ENCODE peak calls at places on chromosome 2, in four cellular contexts. W is tibial nerve, F is transverse colon, M is H1. U is an unnamed sample.

GRCh38 chr2:140786585-140786984 is 1344.2 kb downstream of the LRP1B start:
- DNase-seq in M (no peak), F (no peak), W (no peak), U (no peak)

GRCh38 chr2:8848328-8849100 is 11.1 kb upstream of the KIDINS220 start:
- DNase-seq in M (no peak), F (no peak), W (no peak), U (no peak)

GRCh38 chr2:20421988-20422678 is 24.7 kb upstream of the RHOB start:
- DNase-seq in M (no peak), W (peak; percentile 82), F (peak; percentile 80), U (peak; percentile 83)

GRCh38 chr2:162828545-162828944 is 10.0 kb downstream of the KCNH7 start:
- DNase-seq in M (no peak), W (no peak), F (no peak), U (no peak)

GRCh38 chr2:235937092-235937491 is 231.1 kb downstream of the GBX2 start:
- DNase-seq in M (no peak), F (no peak), W (no peak), U (no peak)

GRCh38 chr2:233498126-233498525 is 68.5 kb downstream of the USP40 start:
- DNase-seq in M (no peak), F (no peak), W (no peak), U (no peak)

GRCh38 chr2:47309472-47309951 is 93.4 kb upstream of the MSH2 start:
- DNase-seq in F (peak; percentile 54), W (no peak), M (no peak), U (no peak)

GRCh38 chr2:46032996-46033395 is 264.2 kb upstream of the EPAS1 start:
- DNase-seq in W (no peak), M (no peak), F (no peak), U (no peak)

GRCh38 chr2:36912692-36913091 is 53.6 kb downstream of the STRN start:
- DNase-seq in F (no peak), W (no peak), M (no peak), U (no peak)

GRCh38 chr2:207188601-207189000 is 22.9 kb upstream of the KLF7 start:
- DNase-seq in M (no peak), F (no peak), W (no peak), U (no peak)

GRCh38 chr2:158481116-158481515 is 24.4 kb downstream of the PKP4 start:
- DNase-seq in M (no peak), W (no peak), F (no peak), U (no peak)

GRCh38 chr2:200800458-200800857 is 11.3 kb upstream of the BZW1 start:
- DNase-seq in F (no peak), W (no peak), M (no peak), U (no peak)

GRCh38 chr2:28068098-28068497 is 177.6 kb downstream of the BABAM2 start:
- DNase-seq in W (no peak), M (no peak), F (no peak), U (no peak)

GRCh38 chr2:53725662-53726061 is 41.9 kb upstream of the CHAC2 start:
- DNase-seq in F (no peak), M (no peak), W (no peak), U (no peak)

GRCh38 chr2:224008702-224009261 is 30.3 kb downstream of the SERPINE2 start:
- DNase-seq in F (peak; percentile 32), W (no peak), M (peak; percentile 67), U (no peak)

GRCh38 chr2:214593723-214594122 is 182.9 kb downstream of the VWC2L start:
- DNase-seq in W (no peak), M (peak; percentile 55), F (no peak), U (no peak)

GRCh38 chr2:141641462-141641861 is 489.4 kb downstream of the LRP1B start:
- DNase-seq in W (no peak), F (no peak), M (no peak), U (no peak)

GRCh38 chr2:165401285-165401852 is 68.1 kb upstream of the CSRNP3 start:
- DNase-seq in W (no peak), F (no peak), M (no peak), U (peak; percentile 30)

GRCh38 chr2:100713106-100713505 is 106.8 kb upstream of the NPAS2 start:
- DNase-seq in F (no peak), W (no peak), M (no peak), U (no peak)

GRCh38 chr2:158725496-158725895 is 69.6 kb upstream of the DAPL1 start:
- DNase-seq in F (no peak), W (no peak), M (no peak), U (no peak)

GRCh38 chr2:209473930-209474419 is 50.1 kb downstream of the MAP2 start:
- DNase-seq in M (no peak), F (no peak), W (no peak), U (no peak)

GRCh38 chr2:112626604-112627059 is 19.1 kb upstream of the SLC20A1 start:
- DNase-seq in W (no peak), F (peak; percentile 60), M (peak; percentile 65), U (peak; percentile 47)

GRCh38 chr2:200862532-200863000 is 1.9 kb downstream of the CLK1 start:
- DNase-seq in F (peak; percentile 27), M (no peak), W (no peak), U (no peak)

GRCh38 chr2:116057538-116057937 is 1615.1 kb downstream of the DPP10 start:
- DNase-seq in M (peak; percentile 44), W (no peak), F (no peak), U (no peak)

GRCh38 chr2:100033976-100034375 is 108.4 kb downstream of the AFF3 start:
- DNase-seq in M (no peak), F (no peak), W (no peak), U (no peak)

GRCh38 chr2:206937519-206937918 is 1.8 kb upstream of the CPO start:
- DNase-seq in F (no peak), W (no peak), M (no peak), U (no peak)

GRCh38 chr2:219459460-219460311 is 25.0 kb downstream of the SPEG start:
- DNase-seq in F (peak; percentile 53), M (peak; percentile 94), W (no peak), U (peak; percentile 68)

GRCh38 chr2:120548627-120549026 is 187.0 kb upstream of the GLI2 start:
- DNase-seq in W (no peak), M (no peak), F (no peak), U (no peak)

GRCh38 chr2:21422050-21422449 is 298.3 kb downstream of the TDRD15 start:
- DNase-seq in M (peak; percentile 94), W (no peak), F (peak; percentile 16), U (peak; percentile 49)

GRCh38 chr2:157592983-157593382 is 35.7 kb downstream of the ACVR1C start:
- DNase-seq in F (no peak), M (no peak), W (no peak), U (no peak)

GRCh38 chr2:26533661-26534060 is 55.7 kb upstream of the OTOF start:
- DNase-seq in F (no peak), M (no peak), W (no peak), U (no peak)

GRCh38 chr2:136527560-136527959 is 237.8 kb upstream of the THSD7B start:
- DNase-seq in M (peak; percentile 51), W (no peak), F (no peak), U (no peak)

GRCh38 chr2:18368008-18368407 is 192.4 kb downstream of the RDH14 start:
- DNase-seq in F (no peak), M (no peak), W (no peak), U (no peak)

GRCh38 chr2:150486539-150487484 is 655 bp downstream of the RND3 start:
- DNase-seq in M (peak; percentile 62), W (peak; percentile 18), F (peak; percentile 54), U (peak; percentile 24)

GRCh38 chr2:148122788-148123187 is 101.9 kb downstream of the MBD5 start:
- DNase-seq in M (no peak), W (no peak), F (no peak), U (no peak)

GRCh38 chr2:217972490-217972889 is 30.3 kb downstream of the TNS1 start:
- DNase-seq in W (no peak), M (no peak), F (no peak), U (no peak)

GRCh38 chr2:37918742-37919186 is 6.3 kb upstream of the RMDN2 start:
- DNase-seq in F (no peak), M (no peak), W (no peak), U (no peak)
- TF ChIP-seq EP300 in F (no peak), M (no peak), W (no peak), U (no peak)

DNA sequence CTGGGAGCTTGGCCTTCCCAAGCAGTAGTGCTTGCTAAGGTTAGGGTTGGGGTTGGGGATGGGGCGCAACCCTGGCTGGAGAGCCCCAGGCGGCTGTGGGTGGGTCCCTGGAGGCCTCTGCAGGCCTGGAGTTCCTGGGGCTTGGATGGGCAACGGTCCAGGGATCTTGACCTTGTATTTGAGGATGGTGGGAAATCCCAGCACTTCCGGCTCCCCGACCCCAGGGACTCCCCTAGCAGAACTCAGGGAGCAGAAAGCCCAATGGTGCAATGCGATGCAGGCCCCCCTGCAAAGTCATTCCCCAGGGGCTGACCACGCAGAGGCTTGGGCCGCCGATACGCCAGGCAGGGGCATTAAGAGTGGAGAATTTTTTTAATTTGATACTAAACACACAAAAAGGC is 12.5 kb upstream of the MLPH start:
- DNase-seq in F (no peak), W (no peak), M (no peak), U (peak; percentile 60)
- TF ChIP-seq POLR2A in F (no peak), W (no peak), M (no peak), U (no peak)

DNA sequence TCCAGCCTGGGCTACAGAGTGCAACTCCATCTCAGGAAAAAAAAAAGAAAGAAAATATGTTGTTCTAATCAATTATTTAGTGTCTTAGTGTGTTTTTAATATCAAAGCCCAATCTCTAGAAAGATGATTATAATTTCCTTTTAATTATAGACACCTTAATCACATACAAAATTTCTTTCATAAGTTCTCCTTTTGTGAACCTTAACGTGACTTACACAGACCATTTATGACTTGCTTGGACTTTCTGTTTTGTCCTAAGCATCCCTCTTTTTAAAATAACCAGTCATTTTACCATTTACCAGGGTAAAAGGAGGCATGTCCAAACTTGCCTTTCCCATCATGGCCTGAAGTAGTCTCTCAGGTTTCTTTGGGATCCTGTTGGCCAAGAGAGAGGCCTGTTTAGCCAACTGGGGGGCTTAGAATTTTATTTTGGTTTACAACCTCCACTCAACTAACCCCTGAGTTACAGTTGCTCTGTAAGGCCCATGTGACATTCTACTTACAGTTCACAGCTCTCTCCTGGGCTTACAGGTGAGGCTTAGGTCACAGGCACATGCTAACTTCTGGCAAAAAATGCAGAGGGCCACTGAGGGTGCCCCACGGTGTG is 23.9 kb upstream of the GPR155 start:
- DNase-seq in W (no peak), M (no peak), F (no peak), U (no peak)
- H3K9me3 ChIP-seq in W (no peaks in the 10 kb centered on the region), M (peaks cover 46% of the 10 kb centered on the region), F (peaks cover 9% of the 10 kb centered on the region), U (no peaks in the 10 kb centered on the region)

GRCh38 chr2:186746584-186746983 is 52.7 kb downstream of the FAM171B start:
- DNase-seq in W (no peak), M (no peak), F (no peak), U (no peak)
- TF ChIP-seq EP300 in W (no peak), M (no peak), F (no peak), U (no peak)

U was measured in ovary.